ENCODE peak calls at places on chromosomes 1 and 21, in seven cellular contexts. E is HCT116, V is fibroblast of lung, B is PC-3, P is neural progenitor cell, Q is Karpas-422, C is GM12878. F is an unnamed sample.

GRCh38 chr1:221543529-221544120 is 198.3 kb downstream of the DUSP10 start:
- DNase-seq in C (no peak), Q (no peak), P (peak; percentile 23), E (peak; percentile 2), V (peak; percentile 27), B (peak; percentile 60), F (peak; percentile 25)

GRCh38 chr1:110370827-110371226 is 20.0 kb downstream of the SLC16A4 start:
- DNase-seq in C (no peak), B (peak; percentile 71), V (peak; percentile 74), P (no peak), Q (peak; percentile 39), E (no peak), F (peak; percentile 33)

GRCh38 chr1:157359309-157360020 is 192.8 kb downstream of the FCRL5 start:
- DNase-seq in B (peak; percentile 14), Q (no peak), C (no peak), P (no peak), V (no peak), E (no peak), F (no peak)

GRCh38 chr1:145740269-145740668 is 21.0 kb downstream of the CD160 start:
- DNase-seq in P (no peak), V (peak; percentile 93), C (no peak), Q (no peak), E (no peak), B (peak; percentile 93), F (no peak)

GRCh38 chr21:37845535-37845934 is 70.7 kb downstream of the KCNJ6 start:
- DNase-seq in Q (no peak), V (no peak), P (no peak), C (no peak), B (no peak), E (no peak), F (no peak)

GRCh38 chr1:64282353-64282752 is 78.9 kb downstream of the UBE2U start:
- DNase-seq in C (no peak), V (no peak), E (no peak), P (peak; percentile 23), B (peak; percentile 92), Q (no peak), F (no peak)

GRCh38 chr1:233359431-233359830 is 31.9 kb downstream of the MAP3K21 start:
- DNase-seq in V (no peak), E (no peak), C (no peak), B (no peak), Q (no peak), P (no peak), F (no peak)

GRCh38 chr1:186435336-186435735 is 25.6 kb downstream of the PDC start:
- DNase-seq in B (peak; percentile 1), V (peak; percentile 16), Q (no peak), E (no peak), P (no peak), C (no peak), F (no peak)

GRCh38 chr1:19765623-19766022 is 34.1 kb downstream of the TMCO4 start:
- DNase-seq in B (peak; percentile 94), E (peak; percentile 54), V (peak; percentile 97), C (no peak), Q (no peak), P (no peak), F (peak; percentile 94)

GRCh38 chr1:150558761-150559626 is 9.8 kb downstream of the ADAMTSL4 start:
- DNase-seq in E (no peak), Q (no peak), B (no peak), P (no peak), V (no peak), C (no peak), F (peak; percentile 81)

GRCh38 chr1:52403566-52404115 is 582 bp downstream of the ORC1 start:
- DNase-seq in E (peak; percentile 55), B (peak; percentile 82), Q (peak; percentile 89), V (peak; percentile 78), P (peak; percentile 61), C (peak; percentile 41), F (peak; percentile 69)

GRCh38 chr1:56200446-56200845 is 378.9 kb downstream of the PLPP3 start:
- DNase-seq in C (no peak), E (no peak), V (no peak), Q (no peak), B (peak; percentile 68), P (no peak), F (no peak)

GRCh38 chr1:182841368-182841988 is 2.3 kb downstream of the DHX9 start:
- DNase-seq in P (peak; percentile 47), C (no peak), E (no peak), V (peak; percentile 69), Q (peak; percentile 45), B (peak; percentile 24), F (peak; percentile 18)

GRCh38 chr1:206696812-206697585 is 12.3 kb downstream of the MAPKAPK2 start:
- DNase-seq in Q (no peak), P (no peak), C (no peak), B (no peak), V (no peak), E (no peak), F (peak; percentile 31)

GRCh38 chr1:43235451-43236121 is 34.2 kb upstream of the TMEM125 start:
- DNase-seq in B (peak; percentile 21), C (no peak), E (no peak), V (no peak), P (no peak), Q (no peak), F (no peak)

GRCh38 chr1:229108598-229109201 is 162.2 kb upstream of the RAB4A start:
- DNase-seq in P (peak; percentile 36), E (no peak), B (peak; percentile 22), C (no peak), Q (peak; percentile 55), V (no peak), F (no peak)

GRCh38 chr1:87961992-87962391 is 633.3 kb downstream of the LMO4 start:
- DNase-seq in P (no peak), C (no peak), B (no peak), V (no peak), E (no peak), Q (no peak), F (no peak)

GRCh38 chr1:57431400-57431799 is 7.5 kb upstream of the DAB1 start:
- DNase-seq in P (no peak), C (no peak), B (no peak), V (no peak), E (no peak), Q (no peak), F (no peak)

GRCh38 chr1:218439541-218440295 is 94.6 kb downstream of the TGFB2 start:
- DNase-seq in V (peak; percentile 85), E (no peak), C (no peak), B (no peak), Q (no peak), P (peak; percentile 21), F (no peak)

GRCh38 chr1:226903819-226904710 is 33.6 kb downstream of the PSEN2 start:
- DNase-seq in C (no peak), E (no peak), V (peak; percentile 65), Q (no peak), P (no peak), B (no peak), F (no peak)

GRCh38 chr21:15135867-15136629 is 71.2 kb upstream of the NRIP1 start:
- DNase-seq in V (no peak), B (peak; percentile 16), C (no peak), E (no peak), Q (no peak), P (no peak), F (no peak)

GRCh38 chr1:45329445-45329844 is 2.8 kb downstream of the HPDL start:
- DNase-seq in P (peak; percentile 21), B (peak; percentile 56), C (no peak), V (no peak), E (no peak), Q (no peak), F (no peak)

GRCh38 chr1:54965624-54966340 is 14.6 kb upstream of the TMEM61 start:
- DNase-seq in B (peak; percentile 51), Q (peak; percentile 87), C (peak; percentile 60), V (peak; percentile 37), P (no peak), E (peak; percentile 35), F (peak; percentile 18)

GRCh38 chr1:153957744-153958110 is 685 bp downstream of the CRTC2 start:
- DNase-seq in C (no peak), V (peak; percentile 36), Q (peak; percentile 82), E (no peak), B (no peak), P (no peak), F (peak; percentile 31)
- H4K20me1 ChIP-seq in C (peaks cover 12% of the 10 kb centered on the region), V (no peaks in the 10 kb centered on the region), Q (peaks cover 20% of the 10 kb centered on the region), E (no peaks in the 10 kb centered on the region), B (peaks cover 10% of the 10 kb centered on the region), P (peaks cover 51% of the 10 kb centered on the region), F (no peaks in the 10 kb centered on the region)

DNA sequence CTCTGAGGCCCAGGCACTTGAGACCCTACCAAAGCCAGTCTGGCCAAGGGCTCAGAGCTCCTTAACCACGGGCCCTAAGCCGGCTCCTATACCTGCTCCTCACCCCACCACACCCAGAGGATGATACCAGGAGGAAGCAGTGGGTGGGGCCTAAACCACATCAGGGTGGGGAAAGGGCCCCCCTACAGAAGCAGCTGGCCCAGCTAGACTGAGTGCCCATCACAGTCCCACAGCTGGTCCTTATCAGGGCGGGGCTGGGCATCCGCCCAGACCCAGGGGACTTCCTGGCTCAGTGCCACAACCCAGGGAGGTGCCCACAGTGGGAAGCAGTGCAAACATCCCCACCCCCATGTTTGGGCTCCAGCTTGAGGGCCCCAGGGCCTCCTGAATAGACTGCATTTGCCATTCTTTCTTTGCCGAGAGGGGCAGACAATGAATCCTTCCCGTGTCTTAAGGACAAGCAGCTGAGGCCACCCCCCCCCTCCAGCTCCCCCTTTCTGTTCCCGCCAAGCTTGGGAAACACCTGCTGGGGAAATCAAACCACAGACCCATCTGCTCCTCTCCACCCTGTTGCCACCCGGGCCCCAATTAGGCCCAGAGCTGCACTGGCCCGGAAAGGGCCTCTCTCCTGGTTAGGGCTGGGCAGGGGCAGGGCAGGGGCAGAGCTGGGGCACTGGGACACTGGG is 6.2 kb downstream of the E2F2 start:
- DNase-seq in P (peak; percentile 26), Q (no peak), B (peak; percentile 22), C (no peak), E (no peak), V (no peak), F (no peak)
- H3K4me3 ChIP-seq in P (no peak overlapping the region), Q (no peak overlapping the region), B (no peak overlapping the region), C (peak overlapping the region; percentile 44), E (no peak overlapping the region), V (no peak overlapping the region), F (no peak overlapping the region)

DNA sequence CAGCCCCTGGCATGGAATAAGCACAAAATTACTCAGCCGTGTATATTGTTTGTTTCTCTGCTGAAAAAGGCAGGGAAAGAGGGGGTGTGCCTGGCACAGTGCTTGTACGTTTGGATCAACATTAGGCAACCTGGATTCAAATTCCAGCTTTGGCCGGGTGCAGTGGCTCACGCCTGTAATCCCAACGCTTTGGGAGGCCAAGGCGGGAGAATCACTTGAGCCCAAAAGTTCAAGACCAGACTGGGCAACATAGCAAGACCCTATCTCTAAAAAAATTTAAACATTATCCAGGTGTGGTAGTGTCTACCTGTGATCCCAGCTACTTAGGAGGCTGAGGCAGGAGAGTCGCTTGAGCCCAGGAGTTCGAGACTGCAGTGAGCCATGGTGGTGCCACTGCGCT is 152.9 kb upstream of the TMEM51 start:
- DNase-seq in E (no peak), Q (no peak), B (no peak), C (no peak), V (no peak), P (no peak), F (no peak)
- H4K20me1 ChIP-seq in E (no peaks in the 10 kb centered on the region), Q (no peaks in the 10 kb centered on the region), B (no peaks in the 10 kb centered on the region), C (no peaks in the 10 kb centered on the region), V (no peaks in the 10 kb centered on the region), P (no peaks in the 10 kb centered on the region), F (no peaks in the 10 kb centered on the region)

DNA sequence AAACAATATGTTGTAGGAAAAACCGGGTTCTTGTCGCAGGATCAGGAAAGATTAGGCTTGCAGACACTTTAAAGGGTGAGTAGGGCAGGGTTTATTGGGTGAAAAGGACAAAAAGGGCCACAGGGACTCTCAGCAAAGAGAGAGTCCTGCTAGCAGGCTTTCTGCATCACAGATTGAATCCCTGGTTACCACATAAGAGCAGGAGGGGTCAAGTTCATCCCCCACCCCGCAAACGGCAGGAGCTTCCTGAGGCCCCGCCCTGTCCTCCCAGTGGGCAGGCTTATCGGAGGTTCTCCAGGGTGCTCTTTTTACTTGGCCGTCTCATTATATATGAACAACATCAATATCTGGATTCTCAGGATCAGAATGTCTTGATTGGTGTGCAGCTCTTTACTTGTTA is 47.7 kb downstream of the SYCP1 start:
- DNase-seq in C (no peak), V (no peak), P (no peak), E (no peak), B (no peak), Q (no peak), F (no peak)
- H3K4me3 ChIP-seq in C (no peak overlapping the region), V (no peak overlapping the region), P (peak overlapping the region; percentile 2), E (no peak overlapping the region), B (no peak overlapping the region), Q (no peak overlapping the region), F (no peak overlapping the region)

F was measured in endothelial cell of umbilical vein.